ENCODE peak calls at places on chromosomes 4 and X, in eight cellular contexts. C is lower leg skin, B is tibial artery, A is HL-60, T is astrocyte, Y is neural progenitor cell, J is fibroblast of villous mesenchyme, X is coronary artery. G is an unnamed sample.
A peak's percentile ranks its signal among the peaks of the same experiment; 100 is the strongest.

GRCh38 chr4:94298725-94299252 is 43.8 kb downstream of the HPGDS start:
- DNase-seq in B (no peak), C (no peak), Y (no peak), A (no peak), X (no peak), T (no peak), J (no peak), G (no peak)

GRCh38 chr4:99679204-99679603 is 21.6 kb upstream of the C4orf54 start:
- DNase-seq in C (no peak), A (no peak), T (no peak), B (no peak), Y (no peak), X (no peak), J (no peak), G (no peak)

GRCh38 chr4:104344342-104344980 is 150.2 kb downstream of the CXXC4 start:
- DNase-seq in J (no peak), Y (no peak), C (no peak), A (no peak), X (no peak), T (no peak), B (no peak), G (no peak)

GRCh38 chr4:41360214-41360910 is 103.6 kb downstream of the UCHL1 start:
- DNase-seq in J (peak; percentile 30), X (peak; percentile 84), C (no peak), T (peak; percentile 31), B (peak; percentile 67), Y (peak; percentile 92), A (no peak), G (no peak)

GRCh38 chrX:109966246-109966645 is 36.7 kb upstream of the TMEM164 start:
- DNase-seq in B (no peak), A (no peak), Y (no peak), X (no peak), J (peak; percentile 12), C (no peak), T (no peak), G (no peak)

GRCh38 chr4:9758641-9759317 is 22.7 kb upstream of the DRD5 start:
- DNase-seq in A (no peak), T (no peak), Y (peak; percentile 1), C (no peak), J (no peak), B (no peak), X (no peak), G (no peak)

GRCh38 chr4:174592985-174593335 is 70.7 kb upstream of the HPGD start:
- DNase-seq in X (no peak), B (no peak), A (no peak), Y (no peak), T (peak; percentile 44), C (peak; percentile 30), J (peak; percentile 34), G (no peak)

GRCh38 chr4:68929076-68929737 is 22.4 kb downstream of the UGT2A3 start:
- DNase-seq in J (no peak), X (no peak), T (no peak), B (no peak), C (no peak), A (no peak), Y (no peak), G (no peak)

GRCh38 chr4:26141916-26142638 is 178.7 kb upstream of the RBPJ start:
- DNase-seq in J (peak; percentile 99), C (peak; percentile 50), X (no peak), A (peak; percentile 11), T (no peak), Y (no peak), B (peak; percentile 60), G (no peak)

GRCh38 chrX:141642979-141643378 is 53.5 kb downstream of the SPANXA2 start:
- DNase-seq in C (no peak), A (no peak), B (no peak), T (peak; percentile 20), Y (peak; percentile 11), X (no peak), J (peak; percentile 36), G (no peak)

GRCh38 chrX:106802063-106802387 is 448 bp upstream of the TBC1D8B start:
- DNase-seq in Y (peak; percentile 1), T (peak; percentile 29), X (no peak), C (no peak), J (peak; percentile 46), A (no peak), B (no peak), G (no peak)

GRCh38 chr4:115780268-115780667 is 666.8 kb upstream of the NDST4 start:
- DNase-seq in Y (no peak), J (no peak), A (no peak), C (no peak), B (no peak), X (no peak), T (no peak), G (no peak)

GRCh38 chr4:62709618-62710252 is 1509.6 kb downstream of the ADGRL3 start:
- DNase-seq in A (peak; percentile 5), J (peak; percentile 1), C (no peak), T (peak; percentile 0), B (no peak), Y (peak; percentile 57), X (no peak), G (no peak)

GRCh38 chr4:174273960-174274359 is 9.5 kb downstream of the FBXO8 start:
- DNase-seq in Y (no peak), X (no peak), B (no peak), J (no peak), T (no peak), A (no peak), C (no peak), G (no peak)

GRCh38 chr4:1344696-1345095 is 2.3 kb upstream of the UVSSA start:
- DNase-seq in C (no peak), A (no peak), B (no peak), X (no peak), T (no peak), Y (no peak), J (no peak), G (no peak)

GRCh38 chrX:10190367-10190766 is 33.6 kb downstream of the CLCN4 start:
- DNase-seq in A (no peak), J (peak; percentile 75), T (peak; percentile 60), Y (peak; percentile 60), C (no peak), B (peak; percentile 41), X (no peak), G (no peak)

GRCh38 chrX:47583240-47583861 is 1.1 kb downstream of the TIMP1 start:
- DNase-seq in T (no peak), Y (no peak), B (no peak), C (no peak), A (no peak), X (no peak), J (no peak), G (no peak)
- H3K4me3 ChIP-seq in T (peak overlapping the region; percentile 82), Y (no peak overlapping the region), B (peak overlapping the region; percentile 72), C (no peak overlapping the region), A (no peak overlapping the region), X (peak overlapping the region; percentile 83), J (peak overlapping the region; percentile 76), G (peak overlapping the region; percentile 67)

GRCh38 chr4:58247792-58248191 is 1137.6 kb upstream of the IGFBP7 start:
- DNase-seq in J (no peak), X (no peak), T (no peak), B (no peak), A (no peak), C (no peak), Y (peak; percentile 19), G (no peak)
- TF ChIP-seq CTCF in J (no peak), X (no peak), T (no peak), B (no peak), A (no peak), C (no peak), Y (peak; percentile 35), G (no peak)

DNA sequence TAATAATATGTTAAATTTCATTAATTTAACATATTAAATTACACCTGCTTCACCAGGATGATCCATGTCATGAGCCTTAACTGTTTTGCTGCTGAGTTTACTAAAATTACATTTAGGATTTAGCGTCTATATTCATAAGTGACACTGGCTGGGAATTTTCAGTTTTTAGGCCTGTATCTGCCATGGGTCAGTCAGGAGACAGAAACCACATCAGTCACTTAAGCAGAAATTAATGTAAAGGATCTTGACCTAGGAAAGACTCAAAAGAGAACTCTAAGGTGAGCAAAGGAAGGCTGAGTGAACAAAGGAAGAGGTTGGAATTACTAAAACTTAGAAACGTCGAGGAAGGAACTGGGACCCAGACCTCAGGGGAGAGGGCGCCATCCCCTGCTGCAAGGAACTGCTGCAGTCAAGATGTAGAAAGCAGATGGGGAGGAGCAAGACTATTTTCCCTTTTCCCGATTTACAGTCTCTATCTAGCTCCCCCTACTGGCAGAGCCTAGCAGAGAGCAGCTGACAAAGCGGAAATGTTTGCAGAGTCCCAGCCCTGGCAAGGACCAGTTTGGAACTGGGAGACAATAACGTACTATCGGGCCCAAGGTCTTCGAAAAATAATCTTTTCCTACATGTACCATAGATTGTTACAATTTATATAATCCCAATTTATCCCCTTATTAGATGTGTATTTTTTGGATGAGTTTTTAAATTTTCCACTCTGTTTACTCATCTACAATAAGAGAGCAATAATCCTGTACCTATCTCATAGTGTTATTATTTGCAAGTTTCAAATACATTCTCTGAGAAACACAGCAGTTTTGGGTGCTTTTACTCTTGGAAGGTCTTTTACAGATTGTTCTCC is 22.6 kb upstream of the RBBP7 start:
- DNase-seq in C (peak; percentile 44), X (no peak), B (peak; percentile 73), T (peak; percentile 65), J (peak; percentile 85), Y (peak; percentile 94), A (no peak), G (no peak)
- H3K4me3 ChIP-seq in C (no peak overlapping the region), X (no peak overlapping the region), B (no peak overlapping the region), T (no peak overlapping the region), J (no peak overlapping the region), Y (no peak overlapping the region), A (no peak overlapping the region), G (no peak overlapping the region)

GRCh38 chr4:48131736-48132135 is 2.3 kb downstream of the TXK start:
- DNase-seq in Y (no peak), T (no peak), A (no peak), B (no peak), X (no peak), C (no peak), J (no peak), G (no peak)

GRCh38 chr4:48130100-48130499 is 4.0 kb downstream of the TXK start:
- DNase-seq in J (no peak), Y (no peak), X (no peak), C (no peak), A (no peak), T (no peak), B (no peak), G (no peak)

GRCh38 chr4:48127231-48127881 is 6.7 kb downstream of the TXK start:
- DNase-seq in B (no peak), A (no peak), J (no peak), Y (peak; percentile 29), T (peak; percentile 2), C (no peak), X (no peak), G (no peak)

GRCh38 chr4:48127882-48128394 is 6.1 kb downstream of the TXK start:
- DNase-seq in J (peak; percentile 87), A (peak; percentile 22), C (peak; percentile 31), Y (peak; percentile 89), T (peak; percentile 98), X (no peak), B (peak; percentile 45), G (peak; percentile 45)

DNA sequence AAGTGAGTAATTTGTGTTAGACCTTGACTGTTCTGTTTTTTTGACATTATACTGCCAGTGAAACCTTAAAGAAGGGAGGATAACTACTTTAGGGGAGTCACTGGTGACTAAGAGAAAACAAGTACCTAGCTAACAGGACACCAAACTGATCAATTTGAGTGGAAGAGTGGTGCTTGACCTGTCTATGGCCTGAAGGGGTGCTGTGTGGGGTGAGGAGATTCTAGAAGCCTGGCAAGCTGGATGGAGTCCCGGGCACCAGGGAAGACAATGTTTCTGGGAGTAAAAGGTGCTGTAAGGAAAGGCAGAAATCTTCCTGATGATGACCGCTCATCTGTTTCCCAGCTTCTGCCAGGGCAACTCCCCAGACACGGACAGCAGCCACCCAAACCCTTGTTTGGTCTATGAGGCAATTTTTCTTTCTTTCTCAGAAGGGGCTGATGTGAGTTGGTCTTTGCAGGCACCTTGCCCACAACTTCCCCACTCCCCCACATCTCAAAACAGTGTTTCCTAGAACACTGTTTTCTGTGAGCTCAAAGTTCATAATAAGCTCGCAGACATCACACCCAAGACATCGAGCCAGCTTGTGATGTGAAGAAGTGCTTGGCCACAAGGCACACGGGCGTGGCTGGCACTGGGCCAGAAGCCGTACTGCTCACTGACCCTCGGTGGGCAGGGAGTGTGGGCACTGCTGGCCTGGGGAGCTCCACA is 4.6 kb downstream of the TXK start:
- DNase-seq in J (no peak), A (no peak), Y (no peak), T (no peak), C (no peak), X (no peak), B (no peak), G (no peak)
- TF ChIP-seq CTCF in J (no peak), A (no peak), Y (no peak), T (no peak), C (no peak), X (no peak), B (no peak), G (peak; percentile 22)

G was measured in GM12864.